ENCODE peak calls at places on chromosomes 11 and 22, in four cellular contexts. M is A549, E is IMR-90, N is HepG2. T is an unnamed sample.

GRCh38 chr11:109783017-109783416 is 310.2 kb upstream of the ZC3H12C start:
- DNase-seq in M (no peak), N (no peak), E (no peak), T (no peak)

GRCh38 chr11:128914216-128915147 is 23.3 kb downstream of the KCNJ5 start:
- DNase-seq in M (no peak), E (no peak), N (no peak), T (no peak)

GRCh38 chr11:94602430-94603372 is 35.5 kb downstream of the PIWIL4 start:
- DNase-seq in N (peak; percentile 66), E (peak; percentile 86), M (peak; percentile 28), T (peak; percentile 29)

GRCh38 chr11:65489061-65489705 is 9.7 kb upstream of the MALAT1 start:
- DNase-seq in N (peak; percentile 84), M (no peak), E (peak; percentile 90), T (peak; percentile 63)

GRCh38 chr11:126026579-126026978 is 36.1 kb downstream of the CDON start:
- DNase-seq in E (no peak), N (peak; percentile 13), M (no peak), T (no peak)

GRCh38 chr22:23383491-23384450 is 196.3 kb downstream of the IGLL1 start:
- DNase-seq in N (no peak), E (no peak), M (no peak), T (no peak)

GRCh38 chr22:20748820-20749428 is 25.0 kb upstream of the SERPIND1 start:
- DNase-seq in M (no peak), E (peak; percentile 52), N (no peak), T (no peak)

GRCh38 chr11:37699644-37700043 is 1101.6 kb upstream of the RAG2 start:
- DNase-seq in E (no peak), M (no peak), N (no peak), T (no peak)

GRCh38 chr11:114399903-114400221 is 449 bp downstream of the C11orf71 start:
- DNase-seq in E (no peak), M (peak; percentile 6), N (peak; percentile 40), T (no peak)

GRCh38 chr11:72553748-72554147 is 119.4 kb upstream of the CLPB start:
- DNase-seq in E (no peak), M (no peak), N (no peak), T (peak; percentile 28)

GRCh38 chr11:32173435-32173834 is 82.6 kb downstream of the RCN1 start:
- DNase-seq in M (peak; percentile 29), N (peak; percentile 38), E (peak; percentile 68), T (peak; percentile 12)

GRCh38 chr11:100810146-100810545 is 123.1 kb downstream of the ARHGAP42 start:
- DNase-seq in M (no peak), N (no peak), E (peak; percentile 61), T (no peak)

GRCh38 chr22:49437356-49437755 is 390.3 kb downstream of the BRD1 start:
- DNase-seq in N (no peak), E (no peak), M (no peak), T (no peak)

GRCh38 chr11:114818382-114818781 is 140.1 kb downstream of the NXPE2 start:
- DNase-seq in E (no peak), N (no peak), M (no peak), T (no peak)

GRCh38 chr22:47444746-47445065 is 682.3 kb downstream of the TBC1D22A start:
- DNase-seq in M (no peak), N (no peak), E (no peak), T (no peak)

GRCh38 chr11:17384002-17384511 is 4.4 kb downstream of the KCNJ11 start:
- DNase-seq in E (peak; percentile 79), N (peak; percentile 81), M (peak; percentile 59), T (peak; percentile 65)

DNA sequence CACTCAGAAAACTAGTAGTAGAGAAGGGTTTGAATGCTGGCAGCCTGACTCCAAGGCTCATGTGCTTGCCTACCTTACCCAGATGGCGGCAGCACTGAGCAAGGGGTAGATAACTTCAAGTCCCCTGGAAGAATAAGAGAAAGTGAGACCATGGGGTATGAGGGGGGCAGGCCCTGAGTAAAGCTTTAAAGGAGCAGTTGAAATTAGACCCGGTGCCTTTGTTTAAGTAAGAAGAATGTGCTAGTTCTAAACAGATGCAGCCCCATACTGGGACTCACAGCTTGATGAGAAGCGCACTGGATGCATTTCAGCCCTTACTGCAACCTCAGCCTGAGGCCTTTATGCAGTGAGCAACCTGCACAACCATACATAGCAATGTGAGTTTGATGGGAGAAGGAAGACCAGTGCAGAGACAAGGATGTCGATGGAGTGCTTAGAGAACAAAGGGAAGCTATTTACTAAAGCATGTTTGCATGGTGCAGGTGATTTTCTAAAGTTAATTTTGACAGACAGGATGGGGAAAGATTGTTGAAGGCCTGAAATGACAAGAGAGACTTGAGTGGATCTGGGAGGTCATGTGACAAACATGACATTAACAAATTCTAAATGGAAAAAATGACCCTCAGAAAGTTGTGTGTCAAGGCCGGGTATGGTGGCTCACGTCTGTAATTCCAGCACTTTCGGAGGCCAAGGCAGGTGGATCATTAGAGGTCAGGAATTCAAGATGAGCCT is 27.1 kb upstream of the TMA7B start:
- DNase-seq in E (no peak), M (peak; percentile 15), N (peak; percentile 29), T (peak; percentile 71)
- TF ChIP-seq MAZ in E (no peak), M (no peak), N (no peak), T (no peak)

GRCh38 chr11:88656315-88656714 is 318.8 kb upstream of the CTSC start:
- DNase-seq in E (no peak), M (no peak), N (no peak), T (no peak)

GRCh38 chr11:88655163-88655562 is 317.6 kb upstream of the CTSC start:
- DNase-seq in N (no peak), E (no peak), M (no peak), T (no peak)

GRCh38 chr11:88651556-88651955 is 314.0 kb upstream of the CTSC start:
- DNase-seq in E (no peak), M (no peak), N (no peak), T (no peak)

GRCh38 chr11:88656960-88657738 is 319.6 kb upstream of the CTSC start:
- DNase-seq in M (no peak), N (no peak), E (no peak), T (no peak)
- TF ChIP-seq MAZ in M (no peak), N (no peak), E (no peak), T (no peak)

DNA sequence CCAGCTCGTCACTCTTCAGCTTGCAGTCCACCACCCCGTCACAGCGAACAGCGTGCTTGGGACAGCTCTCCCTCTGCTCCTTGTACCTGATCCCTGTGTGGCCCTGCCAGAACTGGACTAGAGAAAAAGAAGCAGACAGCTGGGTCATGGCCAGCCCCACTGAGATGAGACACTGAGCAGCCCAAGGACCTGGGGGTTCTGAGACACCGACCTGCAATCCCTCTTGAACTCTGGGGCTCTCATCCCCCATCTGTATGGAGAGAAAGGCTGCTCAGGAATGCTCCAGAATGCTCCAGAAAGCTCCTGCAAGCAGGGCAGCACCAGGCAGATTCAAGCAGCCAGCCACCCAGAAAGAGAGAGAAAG is 14.8 kb downstream of the TMPRSS13 start:
- DNase-seq in E (no peak), M (no peak), N (no peak), T (no peak)
- TF ChIP-seq MAZ in E (no peak), M (no peak), N (no peak), T (no peak)

DNA sequence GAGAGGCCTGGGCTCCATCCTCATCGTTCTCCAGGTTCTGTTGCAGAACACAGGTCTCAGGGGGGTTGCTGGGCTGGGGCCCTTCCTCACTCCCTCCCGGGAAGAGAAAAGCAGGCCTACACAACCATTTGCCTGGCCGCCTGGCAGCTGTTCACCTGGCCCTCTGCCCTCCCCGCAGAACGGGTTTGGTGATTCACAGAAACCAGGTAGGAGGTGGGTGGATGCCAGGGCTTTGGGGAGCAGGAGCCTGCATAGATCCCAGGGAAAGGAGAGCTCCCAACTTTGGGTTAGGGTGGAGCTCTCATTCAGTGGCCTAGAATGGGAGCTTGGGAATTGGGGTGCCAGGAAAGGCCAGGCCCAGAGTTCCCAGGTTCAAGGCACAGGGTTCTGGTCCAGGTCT is 995 bp downstream of the TMEM134 start:
- DNase-seq in M (no peak), N (no peak), E (no peak), T (no peak)
- TF ChIP-seq MAZ in M (no peak), N (no peak), E (no peak), T (no peak)

GRCh38 chr11:2588809-2589537 is 110.8 kb downstream of the KCNQ1OT1 start:
- DNase-seq in M (no peak), E (no peak), N (no peak), T (peak; percentile 5)

GRCh38 chr11:2589538-2589934 is 110.3 kb downstream of the KCNQ1OT1 start:
- DNase-seq in M (no peak), N (no peak), E (no peak), T (no peak)

GRCh38 chr11:2587132-2587930 is 112.5 kb downstream of the KCNQ1OT1 start:
- DNase-seq in M (no peak), E (no peak), N (no peak), T (no peak)

GRCh38 chr11:2586793-2587131 is 113.0 kb downstream of the KCNQ1OT1 start:
- DNase-seq in N (no peak), M (no peak), E (no peak), T (no peak)

DNA sequence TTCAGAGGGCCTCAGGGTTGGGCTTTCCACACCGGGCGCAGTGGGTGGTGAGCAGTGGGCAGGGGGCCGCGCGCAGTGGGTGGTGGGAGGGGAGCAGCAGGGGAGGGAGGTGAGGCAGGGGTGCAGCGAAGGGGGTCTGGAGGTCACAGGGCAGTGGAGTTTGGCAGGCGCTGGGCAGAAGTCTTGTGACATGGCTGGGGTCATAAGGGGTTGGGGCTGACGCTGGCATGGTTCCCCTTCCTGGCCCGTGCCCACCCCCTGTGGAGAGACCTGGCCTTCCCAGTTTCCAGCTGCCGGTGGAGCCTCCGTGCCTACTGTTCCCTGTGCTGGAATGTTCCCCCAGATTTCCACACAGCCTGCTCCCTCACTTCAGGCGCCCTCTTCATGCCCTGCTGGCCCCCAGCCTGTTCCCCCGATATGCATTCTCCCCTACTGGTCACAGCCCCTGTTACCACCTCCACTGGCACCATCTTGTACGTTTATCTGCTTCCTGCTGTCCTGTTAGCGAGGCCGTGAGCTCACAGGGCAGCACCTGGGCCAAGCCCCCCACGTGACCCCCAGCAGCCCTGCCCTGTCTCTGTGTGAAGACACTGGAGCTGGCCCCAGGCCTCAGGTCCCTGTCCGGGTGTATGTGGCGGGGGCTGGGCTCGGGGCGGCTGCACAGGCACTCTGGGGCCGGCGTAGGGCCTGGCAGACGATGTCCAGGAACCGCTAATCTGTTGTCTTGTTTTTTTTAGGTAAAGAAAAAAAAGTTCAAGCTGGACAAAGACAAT is 111.6 kb downstream of the KCNQ1OT1 start:
- DNase-seq in N (no peak), E (no peak), M (no peak), T (peak; percentile 3)
- TF ChIP-seq MAZ in N (no peak), E (no peak), M (no peak), T (no peak)

DNA sequence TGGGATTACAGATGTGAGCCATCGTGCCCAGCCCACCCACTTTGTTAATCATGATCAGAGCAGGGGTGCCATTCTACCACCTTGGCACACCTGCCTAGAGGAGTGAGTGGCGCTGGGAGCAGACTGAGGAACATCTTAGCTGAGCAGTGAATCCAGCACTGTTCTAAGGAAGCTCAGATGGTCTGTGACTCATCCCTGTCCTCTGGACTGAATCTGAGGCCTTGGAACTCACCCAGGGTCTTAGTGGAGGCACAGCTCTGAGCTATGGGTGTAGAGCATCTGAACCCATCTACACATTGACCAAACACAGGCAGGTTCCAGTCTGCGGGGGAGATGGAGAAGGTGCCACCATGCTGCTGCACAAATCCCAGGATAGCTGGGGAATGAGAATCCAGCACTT is 14.9 kb downstream of the PGAP2 start:
- DNase-seq in E (peak; percentile 84), N (no peak), M (no peak), T (no peak)
- TF ChIP-seq MAZ in E (no peak), N (no peak), M (no peak), T (no peak)

T was measured in K562.